ENCODE peak calls at places on chromosomes 3 and 15, in six cellular contexts. V is H1, X is HCT116, Q is GM12878, N is HepG2, Y is K562. J is an unnamed sample.

GRCh38 chr15:48394172-48394571 is 62.9 kb downstream of the DUT start:
- DNase-seq in V (no peak), X (no peak), Q (no peak), N (no peak), Y (no peak), J (no peak)

GRCh38 chr3:48514431-48515227 is 10.7 kb upstream of the SHISA5 start:
- DNase-seq in V (no peak), X (no peak), Q (no peak), N (no peak), Y (no peak), J (no peak)

GRCh38 chr3:171791695-171792082 is 18.6 kb downstream of the PLD1 start:
- DNase-seq in V (no peak), X (no peak), Q (no peak), N (peak), Y (no peak), J (no peak)

GRCh38 chr15:66196565-66196964 is 57.0 kb downstream of the MEGF11 start:
- DNase-seq in V (no peak), X (peak), Q (no peak), N (no peak), Y (no peak), J (no peak)

GRCh38 chr3:185760091-185760490 is 64.8 kb downstream of the IGF2BP2 start:
- DNase-seq in V (no peak), X (no peak), Q (no peak), N (no peak), Y (no peak), J (no peak)

GRCh38 chr15:85977586-85977985 is 102.1 kb upstream of the AGBL1 start:
- DNase-seq in V (no peak), X (no peak), Q (no peak), N (no peak), Y (no peak), J (no peak)

GRCh38 chr3:98512576-98512975 is 10.1 kb downstream of the CLDND1 start:
- DNase-seq in V (no peak), X (no peak), Q (no peak), N (no peak), Y (no peak), J (no peak)

GRCh38 chr3:140540262-140540661 is 137.6 kb upstream of the TRIM42 start:
- DNase-seq in V (no peak), X (no peak), Q (no peak), N (no peak), Y (no peak), J (no peak)

GRCh38 chr15:85504739-85505676 is 124.6 kb downstream of the AKAP13 start:
- DNase-seq in V (no peak), X (peak), Q (no peak), N (peak), Y (peak), J (peak)

GRCh38 chr3:45024601-45025262 is 1.4 kb upstream of the CLEC3B start:
- DNase-seq in V (no peak), X (no peak), Q (no peak), N (no peak), Y (no peak), J (no peak)

GRCh38 chr15:63506537-63507035 is 2.2 kb downstream of the USP3 start:
- DNase-seq in V (no peak), X (no peak), Q (no peak), N (peak), Y (no peak), J (no peak)

GRCh38 chr15:98282656-98283332 is 322.3 kb downstream of the ARRDC4 start:
- DNase-seq in V (no peak), X (no peak), Q (no peak), N (no peak), Y (no peak), J (no peak)

GRCh38 chr3:140748903-140749302 is 71.0 kb downstream of the TRIM42 start:
- DNase-seq in V (no peak), X (no peak), Q (no peak), N (no peak), Y (no peak), J (no peak)

GRCh38 chr15:28944696-28945300 is 59.0 kb downstream of the APBA2 start:
- DNase-seq in V (no peak), X (no peak), Q (no peak), N (no peak), Y (no peak), J (no peak)

GRCh38 chr15:100229181-100230163 is 112.3 kb downstream of the ADAMTS17 start:
- DNase-seq in V (no peak), X (no peak), Q (no peak), N (no peak), Y (no peak), J (no peak)

GRCh38 chr15:66408690-66409089 is 22.0 kb downstream of the MAP2K1 start:
- DNase-seq in V (no peak), X (no peak), Q (no peak), N (no peak), Y (no peak), J (no peak)

GRCh38 chr15:92970656-92971055 is 70.5 kb downstream of the CHD2 start:
- DNase-seq in V (no peak), X (no peak), Q (no peak), N (no peak), Y (no peak), J (no peak)

GRCh38 chr3:125110876-125111480 is 55.2 kb upstream of the HEG1 start:
- DNase-seq in V (peak), X (no peak), Q (peak), N (no peak), Y (no peak), J (no peak)

GRCh38 chr3:5082658-5083030 is 39.4 kb upstream of the ARL8B start:
- DNase-seq in V (no peak), X (no peak), Q (no peak), N (no peak), Y (peak), J (no peak)

GRCh38 chr3:50320853-50321145 is 1.7 kb downstream of the HYAL2 start:
- DNase-seq in V (no peak), X (no peak), Q (no peak), N (no peak), Y (no peak), J (no peak)

GRCh38 chr3:99648091-99648490 is 9.7 kb downstream of the COL8A1 start:
- DNase-seq in V (no peak), X (no peak), Q (no peak), N (no peak), Y (no peak), J (no peak)

GRCh38 chr3:170102421-170102820 is 64.6 kb downstream of the GPR160 start:
- DNase-seq in V (no peak), X (no peak), Q (no peak), N (no peak), Y (no peak), J (no peak)

GRCh38 chr15:66153549-66154415 is 99.8 kb downstream of the MEGF11 start:
- DNase-seq in V (no peak), X (no peak), Q (peak), N (no peak), Y (no peak), J (no peak)

GRCh38 chr3:134073583-134073945 is 43.8 kb upstream of the SLCO2A1 start:
- DNase-seq in V (no peak), X (no peak), Q (no peak), N (no peak), Y (no peak), J (no peak)

GRCh38 chr15:74206801-74207281 is 4.3 kb upstream of the STRA6 start:
- DNase-seq in V (no peak), X (no peak), Q (no peak), N (no peak), Y (no peak), J (no peak)

GRCh38 chr3:186273586-186273985 is 88.4 kb downstream of the DGKG start:
- DNase-seq in V (no peak), X (no peak), Q (no peak), N (no peak), Y (no peak), J (no peak)

GRCh38 chr15:53739187-53739586 is 20.3 kb downstream of the WDR72 start:
- DNase-seq in V (no peak), X (no peak), Q (no peak), N (no peak), Y (no peak), J (no peak)

GRCh38 chr3:171345112-171345843 is 114.9 kb downstream of the TNIK start:
- DNase-seq in V (no peak), X (no peak), Q (no peak), N (no peak), Y (no peak), J (no peak)

GRCh38 chr3:108645364-108645763 is 55.8 kb downstream of the DZIP3 start:
- DNase-seq in V (no peak), X (no peak), Q (no peak), N (no peak), Y (no peak), J (no peak)

GRCh38 chr3:53109822-53110771 is 20.1 kb downstream of the RFT1 start:
- DNase-seq in V (peak), X (peak), Q (no peak), N (peak), Y (peak), J (peak)

GRCh38 chr3:128383316-128384235 is 83.1 kb downstream of the DNAJB8 start:
- DNase-seq in V (no peak), X (peak), Q (no peak), N (peak), Y (peak), J (peak)

GRCh38 chr3:175564335-175564734 is 705.2 kb downstream of the NAALADL2 start:
- DNase-seq in V (no peak), X (no peak), Q (no peak), N (no peak), Y (no peak), J (no peak)
- TF ChIP-seq RAD21 in V (no peak), X (no peak), Q (no peak), N (no peak), Y (no peak), J (no peak)

DNA sequence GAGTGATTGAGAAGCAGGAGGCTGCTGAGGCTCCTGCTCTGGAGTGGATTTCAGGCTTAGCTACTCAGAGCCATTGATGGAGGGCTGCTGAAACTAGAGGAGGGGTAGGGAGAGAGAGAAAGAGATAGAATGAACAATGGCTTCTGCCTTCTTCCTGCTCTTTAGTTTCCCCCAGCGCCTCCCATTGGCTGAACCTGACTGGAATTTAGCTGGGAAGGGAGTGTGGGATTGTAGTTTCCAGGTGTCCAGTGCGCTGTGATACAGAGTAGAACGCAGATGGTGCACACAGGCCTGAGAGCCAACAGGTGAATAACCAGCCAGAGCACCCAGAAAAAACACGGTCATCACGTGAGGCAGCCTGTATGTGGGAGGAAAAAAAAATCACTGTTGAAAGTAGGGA is 140.1 kb downstream of the IL20RB start:
- DNase-seq in V (no peak), X (no peak), Q (no peak), N (no peak), Y (no peak), J (no peak)
- TF ChIP-seq JUND in V (no peak), X (no peak), Q (no peak), N (no peak), Y (no peak), J (no peak)

GRCh38 chr3:12149029-12149428 is 9.7 kb downstream of the TIMP4 start:
- DNase-seq in V (no peak), X (no peak), Q (no peak), N (no peak), Y (no peak), J (peak)
- TF ChIP-seq RAD21 in V (no peak), X (no peak), Q (no peak), N (no peak), Y (no peak), J (no peak)

GRCh38 chr3:52084954-52085730 is 28.8 kb upstream of the DUSP7 start:
- DNase-seq in V (peak), X (no peak), Q (no peak), N (no peak), Y (no peak), J (peak)
- TF ChIP-seq JUND in V (no peak), X (no peak), Q (no peak), N (no peak), Y (no peak), J (no peak)

DNA sequence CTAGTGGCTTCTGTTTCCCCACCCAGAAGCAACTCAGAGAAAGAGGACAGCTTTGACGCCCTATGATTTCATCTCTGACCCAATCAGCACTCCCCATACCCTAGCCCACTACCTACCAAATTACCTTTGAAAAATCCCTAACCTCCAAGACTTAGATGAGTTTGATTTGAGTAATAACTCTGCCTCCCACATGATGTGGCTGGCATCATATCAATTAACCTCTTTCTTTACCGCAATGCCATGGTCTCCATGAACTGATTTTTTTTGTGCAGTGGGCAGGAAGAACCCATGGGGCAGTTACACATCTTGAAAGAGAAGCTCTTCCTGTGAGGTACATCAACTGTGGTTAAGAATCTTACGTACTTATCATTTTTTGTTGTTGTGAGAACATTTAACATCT is 25.5 kb upstream of the APOD start:
- DNase-seq in V (no peak), X (no peak), Q (no peak), N (no peak), Y (no peak), J (no peak)
- TF ChIP-seq RAD21 in V (no peak), X (no peak), Q (no peak), N (no peak), Y (no peak), J (no peak)

GRCh38 chr3:21290557-21290956 is 460.5 kb downstream of the ZNF385D start:
- DNase-seq in V (no peak), X (no peak), Q (no peak), N (no peak), Y (peak), J (no peak)
- TF ChIP-seq JUND in V (no peak), X (no peak), Q (no peak), N (no peak), Y (no peak), J (no peak)

GRCh38 chr3:16391936-16392536 is 121.5 kb downstream of the RFTN1 start:
- DNase-seq in V (no peak), X (no peak), Q (no peak), N (no peak), Y (no peak), J (no peak)

GRCh38 chr3:16386536-16386935 is 121.5 kb downstream of the OXNAD1 start:
- DNase-seq in V (no peak), X (no peak), Q (no peak), N (no peak), Y (no peak), J (no peak)

GRCh38 chr3:16390581-16390980 is 122.9 kb downstream of the RFTN1 start:
- DNase-seq in V (no peak), X (no peak), Q (no peak), N (no peak), Y (no peak), J (no peak)

GRCh38 chr3:16385151-16385550 is 120.1 kb downstream of the OXNAD1 start:
- DNase-seq in V (no peak), X (no peak), Q (no peak), N (no peak), Y (no peak), J (no peak)

DNA sequence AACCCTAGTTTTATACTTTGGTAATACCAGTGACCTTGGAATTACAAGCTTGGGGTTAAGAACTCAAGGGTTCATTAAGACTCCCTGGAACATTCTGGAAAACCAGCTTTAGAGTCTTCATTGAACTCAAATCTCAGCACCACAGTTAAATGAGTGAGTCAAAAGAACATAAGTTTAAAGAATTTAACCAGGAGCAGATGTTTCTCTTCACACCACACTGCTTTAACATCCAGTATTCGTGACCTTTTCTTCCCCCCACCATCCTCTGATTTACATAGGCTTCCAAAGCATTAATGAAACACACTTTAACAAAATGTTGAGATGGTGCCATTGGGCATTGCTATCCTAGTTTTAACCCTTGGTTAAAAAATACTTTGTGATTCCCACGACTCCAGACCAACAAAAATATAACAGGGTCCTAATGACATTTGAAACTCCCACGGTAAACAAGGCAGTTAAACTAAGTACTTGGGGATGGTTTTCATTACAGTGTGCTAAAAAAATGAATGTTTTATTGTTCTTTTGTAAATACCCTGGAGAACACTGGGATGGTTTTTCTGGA is 123.9 kb downstream of the OXNAD1 start:
- DNase-seq in V (no peak), X (no peak), Q (no peak), N (no peak), Y (no peak), J (no peak)
- TF ChIP-seq RAD21 in V (no peak), X (no peak), Q (no peak), N (no peak), Y (no peak), J (no peak)

J was measured in SK-N-SH.